ENCODE peak calls at places on chromosome 18, in six cellular contexts. One of them, this sample, is unnamed.

GRCh38 chr18:3624818-3625716 is 175.1 kb downstream of the TGIF1 start:
- DNase-seq in Caco-2: peak; percentile 73
- DNase-seq in naive thymus-derived CD4-positive, alpha-beta T cell: no peak
- DNase-seq in esophagus squamous epithelium: no peak
- DNase-seq in heart right ventricle: no peak
- DNase-seq in IMR-90: peak; percentile 98
- DNase-seq in this sample: no peak

GRCh38 chr18:50880108-50880465 is 1.2 kb downstream of the ME2 start:
- DNase-seq in Caco-2: no peak
- DNase-seq in naive thymus-derived CD4-positive, alpha-beta T cell: no peak
- DNase-seq in esophagus squamous epithelium: no peak
- DNase-seq in heart right ventricle: no peak
- DNase-seq in IMR-90: no peak
- DNase-seq in this sample: no peak

GRCh38 chr18:13318644-13319501 is 100.3 kb downstream of the LDLRAD4 start:
- DNase-seq in Caco-2: no peak
- DNase-seq in naive thymus-derived CD4-positive, alpha-beta T cell: no peak
- DNase-seq in esophagus squamous epithelium: no peak
- DNase-seq in heart right ventricle: no peak
- DNase-seq in IMR-90: no peak
- DNase-seq in this sample: no peak

GRCh38 chr18:25941556-25941955 is 148.9 kb downstream of the SS18 start:
- DNase-seq in Caco-2: no peak
- DNase-seq in naive thymus-derived CD4-positive, alpha-beta T cell: no peak
- DNase-seq in esophagus squamous epithelium: no peak
- DNase-seq in heart right ventricle: no peak
- DNase-seq in IMR-90: peak; percentile 2
- DNase-seq in this sample: no peak

GRCh38 chr18:61569176-61569892 is 236.1 kb downstream of the CDH20 start:
- DNase-seq in Caco-2: no peak
- DNase-seq in naive thymus-derived CD4-positive, alpha-beta T cell: no peak
- DNase-seq in esophagus squamous epithelium: no peak
- DNase-seq in heart right ventricle: peak; percentile 63
- DNase-seq in IMR-90: peak; percentile 80
- DNase-seq in this sample: no peak

GRCh38 chr18:62616331-62616805 is 93.5 kb downstream of the ZCCHC2 start:
- DNase-seq in Caco-2: no peak
- DNase-seq in naive thymus-derived CD4-positive, alpha-beta T cell: no peak
- DNase-seq in esophagus squamous epithelium: no peak
- DNase-seq in heart right ventricle: peak; percentile 52
- DNase-seq in IMR-90: no peak
- DNase-seq in this sample: no peak

GRCh38 chr18:23725827-23726661 is 36.8 kb downstream of the LAMA3 start:
- DNase-seq in Caco-2: no peak
- DNase-seq in naive thymus-derived CD4-positive, alpha-beta T cell: no peak
- DNase-seq in esophagus squamous epithelium: no peak
- DNase-seq in heart right ventricle: no peak
- DNase-seq in IMR-90: no peak
- DNase-seq in this sample: no peak

GRCh38 chr18:75489493-75490190 is 62.1 kb upstream of the SMIM21 start:
- DNase-seq in Caco-2: no peak
- DNase-seq in naive thymus-derived CD4-positive, alpha-beta T cell: no peak
- DNase-seq in esophagus squamous epithelium: no peak
- DNase-seq in heart right ventricle: no peak
- DNase-seq in IMR-90: peak; percentile 98
- DNase-seq in this sample: peak; percentile 29

GRCh38 chr18:25284861-25285574 is 66.9 kb downstream of the ZNF521 start:
- DNase-seq in Caco-2: no peak
- DNase-seq in naive thymus-derived CD4-positive, alpha-beta T cell: no peak
- DNase-seq in esophagus squamous epithelium: no peak
- DNase-seq in heart right ventricle: peak; percentile 36
- DNase-seq in IMR-90: peak; percentile 41
- DNase-seq in this sample: no peak

GRCh38 chr18:5964996-5965395 is 69.7 kb upstream of the TMEM200C start:
- DNase-seq in Caco-2: no peak
- DNase-seq in naive thymus-derived CD4-positive, alpha-beta T cell: no peak
- DNase-seq in esophagus squamous epithelium: no peak
- DNase-seq in heart right ventricle: no peak
- DNase-seq in IMR-90: no peak
- DNase-seq in this sample: no peak

GRCh38 chr18:8696749-8697211 is 8.6 kb upstream of the MTCL1 start:
- DNase-seq in Caco-2: peak; percentile 59
- DNase-seq in naive thymus-derived CD4-positive, alpha-beta T cell: peak; percentile 67
- DNase-seq in esophagus squamous epithelium: peak; percentile 12
- DNase-seq in heart right ventricle: peak; percentile 65
- DNase-seq in IMR-90: peak; percentile 48
- DNase-seq in this sample: peak; percentile 87

GRCh38 chr18:35139517-35139916 is 98.3 kb downstream of the MAPRE2 start:
- DNase-seq in Caco-2: no peak
- DNase-seq in naive thymus-derived CD4-positive, alpha-beta T cell: no peak
- DNase-seq in esophagus squamous epithelium: no peak
- DNase-seq in heart right ventricle: no peak
- DNase-seq in IMR-90: no peak
- DNase-seq in this sample: no peak

GRCh38 chr18:9068346-9068745 is 34.2 kb upstream of the NDUFV2 start:
- DNase-seq in Caco-2: no peak
- DNase-seq in naive thymus-derived CD4-positive, alpha-beta T cell: no peak
- DNase-seq in esophagus squamous epithelium: no peak
- DNase-seq in heart right ventricle: no peak
- DNase-seq in IMR-90: no peak
- DNase-seq in this sample: no peak

GRCh38 chr18:25517881-25518715 is 166.1 kb upstream of the ZNF521 start:
- DNase-seq in Caco-2: no peak
- DNase-seq in naive thymus-derived CD4-positive, alpha-beta T cell: no peak
- DNase-seq in esophagus squamous epithelium: no peak
- DNase-seq in heart right ventricle: no peak
- DNase-seq in IMR-90: no peak
- DNase-seq in this sample: no peak

GRCh38 chr18:38038242-38038641 is 472.6 kb upstream of the CELF4 start:
- DNase-seq in Caco-2: no peak
- DNase-seq in naive thymus-derived CD4-positive, alpha-beta T cell: no peak
- DNase-seq in esophagus squamous epithelium: no peak
- DNase-seq in heart right ventricle: no peak
- DNase-seq in IMR-90: no peak
- DNase-seq in this sample: no peak

GRCh38 chr18:27778441-27778840 is 398.5 kb downstream of the CDH2 start:
- DNase-seq in Caco-2: no peak
- DNase-seq in naive thymus-derived CD4-positive, alpha-beta T cell: no peak
- DNase-seq in esophagus squamous epithelium: no peak
- DNase-seq in heart right ventricle: no peak
- DNase-seq in IMR-90: peak; percentile 17
- DNase-seq in this sample: no peak

GRCh38 chr18:53984021-53984420 is 240.4 kb downstream of the MBD2 start:
- DNase-seq in Caco-2: no peak
- DNase-seq in naive thymus-derived CD4-positive, alpha-beta T cell: no peak
- DNase-seq in esophagus squamous epithelium: no peak
- DNase-seq in heart right ventricle: no peak
- DNase-seq in IMR-90: no peak
- DNase-seq in this sample: no peak

GRCh38 chr18:11839556-11839955 is 11.7 kb upstream of the CHMP1B start:
- DNase-seq in Caco-2: no peak
- DNase-seq in naive thymus-derived CD4-positive, alpha-beta T cell: no peak
- DNase-seq in esophagus squamous epithelium: no peak
- DNase-seq in heart right ventricle: no peak
- DNase-seq in IMR-90: no peak
- DNase-seq in this sample: no peak

GRCh38 chr18:8771930-8772329 is 66.6 kb downstream of the MTCL1 start:
- DNase-seq in Caco-2: no peak
- DNase-seq in naive thymus-derived CD4-positive, alpha-beta T cell: no peak
- DNase-seq in esophagus squamous epithelium: no peak
- DNase-seq in heart right ventricle: peak; percentile 74
- DNase-seq in IMR-90: no peak
- DNase-seq in this sample: peak; percentile 75

GRCh38 chr18:74226666-74227065 is 65.1 kb downstream of the CYB5A start:
- DNase-seq in Caco-2: no peak
- DNase-seq in naive thymus-derived CD4-positive, alpha-beta T cell: no peak
- DNase-seq in esophagus squamous epithelium: no peak
- DNase-seq in heart right ventricle: no peak
- DNase-seq in IMR-90: no peak
- DNase-seq in this sample: no peak

GRCh38 chr18:74230922-74231714 is 60.6 kb downstream of the CYB5A start:
- DNase-seq in Caco-2: no peak
- DNase-seq in naive thymus-derived CD4-positive, alpha-beta T cell: no peak
- DNase-seq in esophagus squamous epithelium: no peak
- DNase-seq in heart right ventricle: no peak
- DNase-seq in IMR-90: no peak
- DNase-seq in this sample: no peak

GRCh38 chr18:74229005-74229404 is 62.8 kb downstream of the CYB5A start:
- DNase-seq in Caco-2: no peak
- DNase-seq in naive thymus-derived CD4-positive, alpha-beta T cell: no peak
- DNase-seq in esophagus squamous epithelium: no peak
- DNase-seq in heart right ventricle: no peak
- DNase-seq in IMR-90: no peak
- DNase-seq in this sample: no peak

GRCh38 chr18:74228312-74228711 is 63.5 kb downstream of the CYB5A start:
- DNase-seq in Caco-2: no peak
- DNase-seq in naive thymus-derived CD4-positive, alpha-beta T cell: no peak
- DNase-seq in esophagus squamous epithelium: no peak
- DNase-seq in heart right ventricle: no peak
- DNase-seq in IMR-90: no peak
- DNase-seq in this sample: no peak

DNA sequence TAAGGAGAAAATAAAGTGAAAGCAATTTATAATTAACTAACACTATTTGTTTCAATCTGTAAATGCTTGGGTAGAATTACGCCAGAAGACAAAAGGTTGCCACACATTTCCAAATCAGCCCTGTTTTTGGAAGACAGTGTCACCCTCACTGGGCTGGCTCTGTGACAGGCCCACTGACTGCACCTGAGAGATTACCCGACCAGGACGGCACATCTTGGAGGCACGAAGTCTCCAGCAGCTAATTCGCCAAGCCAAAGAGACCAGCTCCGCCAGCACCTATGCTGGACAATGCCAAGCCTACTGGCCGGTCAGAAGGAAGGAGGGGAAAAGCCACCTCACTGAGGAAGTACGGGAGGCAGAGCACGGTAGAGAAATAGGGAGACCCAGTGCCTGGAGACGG is 61.9 kb downstream of the CYB5A start:
- DNase-seq in Caco-2: no peak
- DNase-seq in naive thymus-derived CD4-positive, alpha-beta T cell: no peak
- DNase-seq in esophagus squamous epithelium: no peak
- DNase-seq in heart right ventricle: no peak
- DNase-seq in IMR-90: no peak
- DNase-seq in this sample: no peak
- H3K4me1 ChIP-seq in Caco-2: peaks cover 22% of the 10 kb centered on the region
- H3K4me1 ChIP-seq in naive thymus-derived CD4-positive, alpha-beta T cell: no peaks in the 10 kb centered on the region
- H3K4me1 ChIP-seq in esophagus squamous epithelium: peaks cover 3% of the 10 kb centered on the region
- H3K4me1 ChIP-seq in heart right ventricle: no peaks in the 10 kb centered on the region
- H3K4me1 ChIP-seq in IMR-90: peaks cover 2% of the 10 kb centered on the region
- H3K4me1 ChIP-seq in this sample: peaks cover 11% of the 10 kb centered on the region

GRCh38 chr18:78582131-78582789 is 397.4 kb upstream of the SALL3 start:
- DNase-seq in Caco-2: no peak
- DNase-seq in naive thymus-derived CD4-positive, alpha-beta T cell: no peak
- DNase-seq in esophagus squamous epithelium: no peak
- DNase-seq in heart right ventricle: no peak
- DNase-seq in IMR-90: no peak
- DNase-seq in this sample: no peak

GRCh38 chr18:78580835-78581339 is 398.7 kb upstream of the SALL3 start:
- DNase-seq in Caco-2: no peak
- DNase-seq in naive thymus-derived CD4-positive, alpha-beta T cell: no peak
- DNase-seq in esophagus squamous epithelium: no peak
- DNase-seq in heart right ventricle: no peak
- DNase-seq in IMR-90: no peak
- DNase-seq in this sample: no peak

GRCh38 chr18:78582898-78583738 is 396.5 kb upstream of the SALL3 start:
- DNase-seq in Caco-2: no peak
- DNase-seq in naive thymus-derived CD4-positive, alpha-beta T cell: no peak
- DNase-seq in esophagus squamous epithelium: no peak
- DNase-seq in heart right ventricle: no peak
- DNase-seq in IMR-90: no peak
- DNase-seq in this sample: no peak

GRCh38 chr18:78584167-78585022 is 395.2 kb upstream of the SALL3 start:
- DNase-seq in Caco-2: no peak
- DNase-seq in naive thymus-derived CD4-positive, alpha-beta T cell: no peak
- DNase-seq in esophagus squamous epithelium: no peak
- DNase-seq in heart right ventricle: no peak
- DNase-seq in IMR-90: no peak
- DNase-seq in this sample: no peak

DNA sequence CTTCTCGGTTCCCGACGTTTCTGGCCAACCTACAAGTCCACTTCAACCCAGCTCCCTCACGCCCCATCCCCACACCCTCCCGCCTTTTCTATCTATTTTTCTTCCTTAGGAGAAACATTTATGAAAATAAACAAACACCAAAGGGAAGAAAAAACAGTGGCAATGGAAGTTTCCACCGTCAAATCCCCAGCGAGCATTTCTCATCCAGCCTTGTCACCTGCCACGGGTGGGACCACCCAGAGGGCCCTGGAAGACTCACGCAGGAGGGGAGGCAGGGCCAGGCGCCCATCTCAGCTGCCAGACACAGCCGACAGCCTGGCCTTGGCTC is 395.9 kb upstream of the SALL3 start:
- DNase-seq in Caco-2: no peak
- DNase-seq in naive thymus-derived CD4-positive, alpha-beta T cell: no peak
- DNase-seq in esophagus squamous epithelium: no peak
- DNase-seq in heart right ventricle: no peak
- DNase-seq in IMR-90: no peak
- DNase-seq in this sample: no peak
- H3K4me1 ChIP-seq in Caco-2: no peaks in the 10 kb centered on the region
- H3K4me1 ChIP-seq in naive thymus-derived CD4-positive, alpha-beta T cell: no peaks in the 10 kb centered on the region
- H3K4me1 ChIP-seq in esophagus squamous epithelium: no peaks in the 10 kb centered on the region
- H3K4me1 ChIP-seq in heart right ventricle: no peaks in the 10 kb centered on the region
- H3K4me1 ChIP-seq in IMR-90: no peaks in the 10 kb centered on the region
- H3K4me1 ChIP-seq in this sample: no peaks in the 10 kb centered on the region

GRCh38 chr18:31429623-31430022 is 17.9 kb upstream of the DSG3 start:
- DNase-seq in Caco-2: peak; percentile 29
- DNase-seq in naive thymus-derived CD4-positive, alpha-beta T cell: no peak
- DNase-seq in esophagus squamous epithelium: no peak
- DNase-seq in heart right ventricle: no peak
- DNase-seq in IMR-90: no peak
- DNase-seq in this sample: no peak
- H3K4me1 ChIP-seq in Caco-2: peaks cover 10% of the 10 kb centered on the region
- H3K4me1 ChIP-seq in naive thymus-derived CD4-positive, alpha-beta T cell: no peaks in the 10 kb centered on the region
- H3K4me1 ChIP-seq in esophagus squamous epithelium: no peaks in the 10 kb centered on the region
- H3K4me1 ChIP-seq in heart right ventricle: no peaks in the 10 kb centered on the region
- H3K4me1 ChIP-seq in IMR-90: no peaks in the 10 kb centered on the region
- H3K4me1 ChIP-seq in this sample: no peaks in the 10 kb centered on the region

GRCh38 chr18:7388752-7389151 is 157.9 kb downstream of the LRRC30 start:
- DNase-seq in Caco-2: no peak
- DNase-seq in naive thymus-derived CD4-positive, alpha-beta T cell: no peak
- DNase-seq in esophagus squamous epithelium: no peak
- DNase-seq in heart right ventricle: no peak
- DNase-seq in IMR-90: no peak
- DNase-seq in this sample: no peak

GRCh38 chr18:7394041-7394440 is 163.2 kb downstream of the LRRC30 start:
- DNase-seq in Caco-2: no peak
- DNase-seq in naive thymus-derived CD4-positive, alpha-beta T cell: no peak
- DNase-seq in esophagus squamous epithelium: no peak
- DNase-seq in heart right ventricle: no peak
- DNase-seq in IMR-90: no peak
- DNase-seq in this sample: no peak

GRCh38 chr18:7390731-7391492 is 160.0 kb downstream of the LRRC30 start:
- DNase-seq in Caco-2: no peak
- DNase-seq in naive thymus-derived CD4-positive, alpha-beta T cell: no peak
- DNase-seq in esophagus squamous epithelium: no peak
- DNase-seq in heart right ventricle: no peak
- DNase-seq in IMR-90: no peak
- DNase-seq in this sample: no peak

GRCh38 chr18:7395566-7395965 is 164.7 kb downstream of the LRRC30 start:
- DNase-seq in Caco-2: no peak
- DNase-seq in naive thymus-derived CD4-positive, alpha-beta T cell: no peak
- DNase-seq in esophagus squamous epithelium: no peak
- DNase-seq in heart right ventricle: no peak
- DNase-seq in IMR-90: no peak
- DNase-seq in this sample: no peak

GRCh38 chr18:7393080-7393479 is 162.2 kb downstream of the LRRC30 start:
- DNase-seq in Caco-2: no peak
- DNase-seq in naive thymus-derived CD4-positive, alpha-beta T cell: no peak
- DNase-seq in esophagus squamous epithelium: no peak
- DNase-seq in heart right ventricle: no peak
- DNase-seq in IMR-90: no peak
- DNase-seq in this sample: no peak
- H3K4me1 ChIP-seq in Caco-2: peaks cover 5% of the 10 kb centered on the region
- H3K4me1 ChIP-seq in naive thymus-derived CD4-positive, alpha-beta T cell: no peaks in the 10 kb centered on the region
- H3K4me1 ChIP-seq in esophagus squamous epithelium: no peaks in the 10 kb centered on the region
- H3K4me1 ChIP-seq in heart right ventricle: no peaks in the 10 kb centered on the region
- H3K4me1 ChIP-seq in IMR-90: no peaks in the 10 kb centered on the region
- H3K4me1 ChIP-seq in this sample: no peaks in the 10 kb centered on the region

This sample was measured in testis.